ENCODE peak calls at places on chromosomes 11 and 22, in ten cellular contexts. One of them, this sample, is unnamed. For H3K36me3, the result is how much of the 10 kb centered on the place peaks cover.

GRCh38 chr11:129248618-129249017 is 56.5 kb upstream of the ARHGAP32 start:
- DNase-seq in mammary epithelial cell: peak
- DNase-seq in fibroblast of lung: peak
- DNase-seq in prostate gland: no peak
- DNase-seq in thoracic aorta: no peak
- DNase-seq in CD4-positive, alpha-beta memory T cell: no peak
- DNase-seq in astrocyte: peak
- DNase-seq in gastrocnemius medialis: no peak
- DNase-seq in ovary: no peak
- DNase-seq in body of pancreas: no peak
- DNase-seq in this sample: no peak

GRCh38 chr11:34788642-34789041 is 127.5 kb downstream of the APIP start:
- DNase-seq in mammary epithelial cell: no peak
- DNase-seq in fibroblast of lung: no peak
- DNase-seq in prostate gland: no peak
- DNase-seq in thoracic aorta: no peak
- DNase-seq in CD4-positive, alpha-beta memory T cell: no peak
- DNase-seq in astrocyte: no peak
- DNase-seq in gastrocnemius medialis: no peak
- DNase-seq in ovary: no peak
- DNase-seq in body of pancreas: no peak
- DNase-seq in this sample: no peak

GRCh38 chr11:32817181-32817842 is 12.4 kb upstream of the PRRG4 start:
- DNase-seq in mammary epithelial cell: peak
- DNase-seq in fibroblast of lung: no peak
- DNase-seq in prostate gland: no peak
- DNase-seq in thoracic aorta: no peak
- DNase-seq in CD4-positive, alpha-beta memory T cell: no peak
- DNase-seq in astrocyte: peak
- DNase-seq in gastrocnemius medialis: no peak
- DNase-seq in ovary: no peak
- DNase-seq in body of pancreas: no peak
- DNase-seq in this sample: no peak

GRCh38 chr22:29457730-29458129 is 19.3 kb downstream of the RFPL1 start:
- DNase-seq in mammary epithelial cell: peak
- DNase-seq in fibroblast of lung: peak
- DNase-seq in prostate gland: no peak
- DNase-seq in thoracic aorta: no peak
- DNase-seq in CD4-positive, alpha-beta memory T cell: no peak
- DNase-seq in astrocyte: peak
- DNase-seq in gastrocnemius medialis: no peak
- DNase-seq in ovary: no peak
- DNase-seq in body of pancreas: no peak
- DNase-seq in this sample: no peak

GRCh38 chr11:134541355-134541754 is 129.3 kb upstream of the B3GAT1 start:
- DNase-seq in mammary epithelial cell: no peak
- DNase-seq in fibroblast of lung: no peak
- DNase-seq in prostate gland: no peak
- DNase-seq in thoracic aorta: no peak
- DNase-seq in CD4-positive, alpha-beta memory T cell: no peak
- DNase-seq in astrocyte: no peak
- DNase-seq in gastrocnemius medialis: no peak
- DNase-seq in ovary: no peak
- DNase-seq in body of pancreas: no peak
- DNase-seq in this sample: no peak

GRCh38 chr11:69392104-69392653 is 89.3 kb upstream of the LINC01488 start:
- DNase-seq in mammary epithelial cell: no peak
- DNase-seq in fibroblast of lung: no peak
- DNase-seq in prostate gland: no peak
- DNase-seq in thoracic aorta: no peak
- DNase-seq in CD4-positive, alpha-beta memory T cell: no peak
- DNase-seq in astrocyte: no peak
- DNase-seq in gastrocnemius medialis: no peak
- DNase-seq in ovary: no peak
- DNase-seq in body of pancreas: no peak
- DNase-seq in this sample: no peak

GRCh38 chr11:132064987-132065620 is 694.7 kb downstream of the NTM start:
- DNase-seq in mammary epithelial cell: peak
- DNase-seq in fibroblast of lung: peak
- DNase-seq in prostate gland: no peak
- DNase-seq in thoracic aorta: no peak
- DNase-seq in CD4-positive, alpha-beta memory T cell: no peak
- DNase-seq in astrocyte: peak
- DNase-seq in gastrocnemius medialis: no peak
- DNase-seq in ovary: no peak
- DNase-seq in body of pancreas: no peak
- DNase-seq in this sample: no peak

GRCh38 chr22:46290121-46290842 is 6.4 kb upstream of the GTSE1 start:
- DNase-seq in mammary epithelial cell: no peak
- DNase-seq in fibroblast of lung: no peak
- DNase-seq in prostate gland: no peak
- DNase-seq in thoracic aorta: no peak
- DNase-seq in CD4-positive, alpha-beta memory T cell: no peak
- DNase-seq in astrocyte: no peak
- DNase-seq in gastrocnemius medialis: peak
- DNase-seq in ovary: no peak
- DNase-seq in body of pancreas: no peak
- DNase-seq in this sample: no peak

GRCh38 chr22:38317995-38318715 is 922 bp upstream of the CSNK1E start:
- DNase-seq in mammary epithelial cell: peak
- DNase-seq in fibroblast of lung: peak
- DNase-seq in prostate gland: peak
- DNase-seq in thoracic aorta: peak
- DNase-seq in CD4-positive, alpha-beta memory T cell: no peak
- DNase-seq in astrocyte: peak
- DNase-seq in gastrocnemius medialis: peak
- DNase-seq in ovary: peak
- DNase-seq in body of pancreas: peak
- DNase-seq in this sample: no peak

GRCh38 chr11:96391698-96392307 is 2.0 kb downstream of the JRKL start:
- DNase-seq in mammary epithelial cell: no peak
- DNase-seq in fibroblast of lung: no peak
- DNase-seq in prostate gland: no peak
- DNase-seq in thoracic aorta: no peak
- DNase-seq in CD4-positive, alpha-beta memory T cell: no peak
- DNase-seq in astrocyte: no peak
- DNase-seq in gastrocnemius medialis: no peak
- DNase-seq in ovary: no peak
- DNase-seq in body of pancreas: no peak
- DNase-seq in this sample: no peak

GRCh38 chr11:84819128-84819527 is 808.0 kb downstream of the DLG2 start:
- DNase-seq in mammary epithelial cell: peak
- DNase-seq in fibroblast of lung: no peak
- DNase-seq in prostate gland: no peak
- DNase-seq in thoracic aorta: no peak
- DNase-seq in CD4-positive, alpha-beta memory T cell: no peak
- DNase-seq in astrocyte: peak
- DNase-seq in gastrocnemius medialis: no peak
- DNase-seq in ovary: no peak
- DNase-seq in body of pancreas: no peak
- DNase-seq in this sample: no peak

GRCh38 chr11:35165416-35166368 is 26.7 kb downstream of the CD44 start:
- DNase-seq in mammary epithelial cell: peak
- DNase-seq in fibroblast of lung: peak
- DNase-seq in prostate gland: no peak
- DNase-seq in thoracic aorta: no peak
- DNase-seq in CD4-positive, alpha-beta memory T cell: peak
- DNase-seq in astrocyte: peak
- DNase-seq in gastrocnemius medialis: no peak
- DNase-seq in ovary: no peak
- DNase-seq in body of pancreas: no peak
- DNase-seq in this sample: no peak

GRCh38 chr11:1772270-1773130 is 8.8 kb upstream of the CTSD start:
- DNase-seq in mammary epithelial cell: peak
- DNase-seq in fibroblast of lung: peak
- DNase-seq in prostate gland: no peak
- DNase-seq in thoracic aorta: peak
- DNase-seq in CD4-positive, alpha-beta memory T cell: peak
- DNase-seq in astrocyte: peak
- DNase-seq in gastrocnemius medialis: no peak
- DNase-seq in ovary: no peak
- DNase-seq in body of pancreas: peak
- DNase-seq in this sample: no peak

GRCh38 chr22:48592488-48592887 is 1235.2 kb downstream of the BRD1 start:
- DNase-seq in mammary epithelial cell: no peak
- DNase-seq in fibroblast of lung: no peak
- DNase-seq in prostate gland: no peak
- DNase-seq in thoracic aorta: no peak
- DNase-seq in CD4-positive, alpha-beta memory T cell: no peak
- DNase-seq in astrocyte: no peak
- DNase-seq in gastrocnemius medialis: no peak
- DNase-seq in ovary: no peak
- DNase-seq in body of pancreas: no peak
- DNase-seq in this sample: no peak

GRCh38 chr11:36282926-36283325 is 6.3 kb downstream of the COMMD9 start:
- DNase-seq in mammary epithelial cell: no peak
- DNase-seq in fibroblast of lung: no peak
- DNase-seq in prostate gland: no peak
- DNase-seq in thoracic aorta: no peak
- DNase-seq in CD4-positive, alpha-beta memory T cell: no peak
- DNase-seq in astrocyte: no peak
- DNase-seq in gastrocnemius medialis: no peak
- DNase-seq in ovary: no peak
- DNase-seq in body of pancreas: no peak
- DNase-seq in this sample: no peak

GRCh38 chr22:20437253-20438065 is at the start of gene SCARF2:
- DNase-seq in mammary epithelial cell: no peak
- DNase-seq in fibroblast of lung: peak
- DNase-seq in prostate gland: no peak
- DNase-seq in thoracic aorta: no peak
- DNase-seq in CD4-positive, alpha-beta memory T cell: no peak
- DNase-seq in astrocyte: peak
- DNase-seq in gastrocnemius medialis: no peak
- DNase-seq in ovary: peak
- DNase-seq in body of pancreas: no peak
- DNase-seq in this sample: no peak

DNA sequence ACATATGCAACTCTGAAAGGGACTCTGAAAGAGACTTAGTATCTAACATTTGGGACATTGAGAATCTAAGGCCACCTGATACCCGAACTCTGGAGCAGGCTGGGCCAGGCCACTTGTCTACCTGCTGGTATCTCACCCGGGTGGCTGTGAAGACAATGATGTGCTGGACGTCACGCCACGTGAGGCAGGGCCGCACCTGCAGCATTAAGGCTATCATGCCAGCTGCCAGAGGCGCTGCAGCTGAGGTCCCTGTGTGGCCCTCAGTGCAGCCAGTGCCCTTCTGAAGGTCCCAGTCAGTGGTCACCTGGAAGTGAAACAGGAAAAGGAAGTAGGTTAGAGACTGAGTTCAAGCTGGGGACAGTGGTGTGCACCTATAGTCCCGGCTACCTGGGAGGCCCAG is 12.4 kb downstream of the PCSK7 start:
- DNase-seq in mammary epithelial cell: no peak
- DNase-seq in fibroblast of lung: no peak
- DNase-seq in prostate gland: no peak
- DNase-seq in thoracic aorta: no peak
- DNase-seq in CD4-positive, alpha-beta memory T cell: no peak
- DNase-seq in astrocyte: no peak
- DNase-seq in gastrocnemius medialis: no peak
- DNase-seq in ovary: no peak
- DNase-seq in body of pancreas: no peak
- DNase-seq in this sample: no peak
- H3K36me3 ChIP-seq in mammary epithelial cell: under half
- H3K36me3 ChIP-seq in fibroblast of lung: under half
- H3K36me3 ChIP-seq in prostate gland: under half
- H3K36me3 ChIP-seq in thoracic aorta: under half
- H3K36me3 ChIP-seq in CD4-positive, alpha-beta memory T cell: half or more
- H3K36me3 ChIP-seq in astrocyte: half or more
- H3K36me3 ChIP-seq in gastrocnemius medialis: half or more
- H3K36me3 ChIP-seq in ovary: under half
- H3K36me3 ChIP-seq in body of pancreas: under half
- H3K36me3 ChIP-seq in this sample: under half

GRCh38 chr11:70397336-70397982 is 870 bp upstream of the CTTN start:
- DNase-seq in mammary epithelial cell: no peak
- DNase-seq in fibroblast of lung: peak
- DNase-seq in prostate gland: no peak
- DNase-seq in thoracic aorta: no peak
- DNase-seq in CD4-positive, alpha-beta memory T cell: no peak
- DNase-seq in astrocyte: peak
- DNase-seq in gastrocnemius medialis: no peak
- DNase-seq in ovary: no peak
- DNase-seq in body of pancreas: peak
- DNase-seq in this sample: no peak
- H3K27ac ChIP-seq in mammary epithelial cell: peak
- H3K27ac ChIP-seq in fibroblast of lung: peak
- H3K27ac ChIP-seq in prostate gland: peak
- H3K27ac ChIP-seq in thoracic aorta: peak
- H3K27ac ChIP-seq in CD4-positive, alpha-beta memory T cell: no peak
- H3K27ac ChIP-seq in astrocyte: peak
- H3K27ac ChIP-seq in gastrocnemius medialis: peak
- H3K27ac ChIP-seq in ovary: no peak
- H3K27ac ChIP-seq in body of pancreas: peak
- H3K27ac ChIP-seq in this sample: no peak

DNA sequence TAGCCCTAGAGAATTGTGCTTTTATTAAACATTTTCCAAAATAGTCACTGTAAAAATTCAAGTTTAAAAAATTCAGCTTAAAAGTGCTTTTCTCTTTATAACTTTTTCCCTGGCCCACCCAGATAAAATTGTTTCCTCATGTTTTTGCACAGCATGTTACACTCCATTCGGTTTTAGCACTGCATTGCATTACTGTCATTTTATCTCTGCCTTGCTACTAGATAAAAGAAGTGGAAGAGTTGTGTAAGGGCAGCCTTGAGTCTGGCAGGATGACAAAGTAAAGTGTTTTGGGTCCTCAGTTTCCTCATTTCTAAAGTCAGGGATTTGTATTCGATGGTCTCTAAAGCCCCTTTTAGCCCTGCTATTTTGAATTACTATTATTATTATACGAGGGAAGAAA is 99.8 kb downstream of the ATM start:
- DNase-seq in mammary epithelial cell: no peak
- DNase-seq in fibroblast of lung: no peak
- DNase-seq in prostate gland: no peak
- DNase-seq in thoracic aorta: no peak
- DNase-seq in CD4-positive, alpha-beta memory T cell: no peak
- DNase-seq in astrocyte: no peak
- DNase-seq in gastrocnemius medialis: no peak
- DNase-seq in ovary: no peak
- DNase-seq in body of pancreas: no peak
- DNase-seq in this sample: no peak
- H3K36me3 ChIP-seq in mammary epithelial cell: under half
- H3K36me3 ChIP-seq in fibroblast of lung: under half
- H3K36me3 ChIP-seq in prostate gland: under half
- H3K36me3 ChIP-seq in thoracic aorta: under half
- H3K36me3 ChIP-seq in CD4-positive, alpha-beta memory T cell: half or more
- H3K36me3 ChIP-seq in astrocyte: under half
- H3K36me3 ChIP-seq in gastrocnemius medialis: half or more
- H3K36me3 ChIP-seq in ovary: under half
- H3K36me3 ChIP-seq in body of pancreas: under half
- H3K36me3 ChIP-seq in this sample: under half

DNA sequence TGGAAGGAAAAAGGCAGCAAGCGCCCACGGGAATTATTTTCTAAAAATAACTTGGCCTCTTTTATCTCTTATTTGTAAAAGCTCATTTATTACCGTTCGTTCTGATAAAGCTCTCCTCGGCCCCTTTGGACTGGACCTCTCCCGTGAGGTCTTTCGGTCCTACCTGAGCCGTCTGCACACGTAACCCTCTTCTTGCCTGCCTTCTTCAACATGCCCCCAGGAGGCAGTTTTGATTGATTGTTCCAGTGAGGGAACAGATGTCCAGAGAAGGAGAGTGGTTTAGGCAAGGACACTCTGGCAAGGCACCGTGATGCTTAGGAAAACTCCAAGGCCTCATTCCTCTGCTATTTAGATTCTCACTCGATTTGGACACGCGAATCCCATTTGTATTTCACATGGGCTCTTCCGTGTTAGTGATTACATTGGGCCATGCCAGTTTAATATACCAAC is 53.1 kb upstream of the CRTAM start:
- DNase-seq in mammary epithelial cell: no peak
- DNase-seq in fibroblast of lung: peak
- DNase-seq in prostate gland: no peak
- DNase-seq in thoracic aorta: no peak
- DNase-seq in CD4-positive, alpha-beta memory T cell: no peak
- DNase-seq in astrocyte: no peak
- DNase-seq in gastrocnemius medialis: peak
- DNase-seq in ovary: peak
- DNase-seq in body of pancreas: no peak
- DNase-seq in this sample: no peak
- H3K27ac ChIP-seq in mammary epithelial cell: peak
- H3K27ac ChIP-seq in fibroblast of lung: peak
- H3K27ac ChIP-seq in prostate gland: peak
- H3K27ac ChIP-seq in thoracic aorta: peak
- H3K27ac ChIP-seq in CD4-positive, alpha-beta memory T cell: no peak
- H3K27ac ChIP-seq in astrocyte: peak
- H3K27ac ChIP-seq in gastrocnemius medialis: peak
- H3K27ac ChIP-seq in ovary: peak
- H3K27ac ChIP-seq in body of pancreas: no peak
- H3K27ac ChIP-seq in this sample: no peak

This sample was measured in SK-N-MC.